ENCODE peak calls at places on chromosomes 6 and 20, in ten cellular contexts. R, O, N, V, B, E, K, F, H and P are unnamed samples.

GRCh38 chr6:44263357-44264100 is 1.8 kb downstream of the NFKBIE start:
- DNase-seq in R (no peak), O (no peak), N (no peak), V (no peak), B (no peak), E (peak; percentile 59), K (no peak), F (no peak), H (no peak), P (no peak)

GRCh38 chr6:63529498-63529897 is 42.8 kb upstream of the LOC128125822 start:
- DNase-seq in R (no peak), O (no peak), N (no peak), V (no peak), B (no peak), E (no peak), K (no peak), F (peak; percentile 7), H (peak; percentile 2), P (no peak)

GRCh38 chr6:105326216-105326615 is 76.7 kb downstream of the PREP start:
- DNase-seq in R (no peak), O (no peak), N (peak; percentile 84), V (no peak), B (no peak), E (no peak), K (no peak), F (no peak), H (peak; percentile 47), P (no peak)

GRCh38 chr6:128266946-128267345 is 253.5 kb downstream of the PTPRK start:
- DNase-seq in R (no peak), O (no peak), N (peak; percentile 24), V (no peak), B (no peak), E (no peak), K (no peak), F (no peak), H (peak; percentile 40), P (no peak)

GRCh38 chr6:5517781-5518180 is 256.5 kb downstream of the FARS2 start:
- DNase-seq in R (no peak), O (no peak), N (no peak), V (no peak), B (no peak), E (no peak), K (no peak), F (peak; percentile 48), H (no peak), P (no peak)

GRCh38 chr6:133503330-133503729 is 262.2 kb downstream of the EYA4 start:
- DNase-seq in R (no peak), O (no peak), N (no peak), V (no peak), B (no peak), E (no peak), K (no peak), F (no peak), H (peak; percentile 21), P (no peak)

GRCh38 chr20:41643504-41643938 is 25.3 kb upstream of the CHD6 start:
- DNase-seq in R (no peak), O (no peak), N (peak; percentile 48), V (no peak), B (no peak), E (no peak), K (peak; percentile 13), F (no peak), H (peak; percentile 38), P (no peak)

GRCh38 chr6:21371676-21372161 is 221.8 kb upstream of the SOX4 start:
- DNase-seq in R (no peak), O (no peak), N (peak; percentile 59), V (no peak), B (no peak), E (no peak), K (no peak), F (no peak), H (peak; percentile 47), P (no peak)

GRCh38 chr6:113954653-113955052 is 16.3 kb downstream of the HDAC2 start:
- DNase-seq in R (no peak), O (no peak), N (no peak), V (no peak), B (no peak), E (no peak), K (no peak), F (no peak), H (no peak), P (no peak)

GRCh38 chr6:102114402-102114801 is 720.9 kb downstream of the GRIK2 start:
- DNase-seq in R (no peak), O (no peak), N (no peak), V (no peak), B (no peak), E (no peak), K (no peak), F (no peak), H (no peak), P (no peak)

GRCh38 chr6:138923561-138923960 is 64.5 kb downstream of the REPS1 start:
- DNase-seq in R (no peak), O (no peak), N (no peak), V (no peak), B (no peak), E (no peak), K (no peak), F (no peak), H (no peak), P (no peak)

GRCh38 chr6:111985202-111985731 is 68.6 kb upstream of the CCN6 start:
- DNase-seq in R (no peak), O (no peak), N (peak; percentile 94), V (no peak), B (peak; percentile 82), E (no peak), K (no peak), F (peak; percentile 26), H (peak; percentile 98), P (no peak)

GRCh38 chr6:42100029-42100901 is 42.2 kb downstream of the C6orf132 start:
- DNase-seq in R (no peak), O (no peak), N (peak; percentile 65), V (no peak), B (peak; percentile 47), E (no peak), K (peak; percentile 5), F (no peak), H (peak; percentile 85), P (no peak)

GRCh38 chr6:168988801-168989200 is 264.8 kb downstream of the THBS2 start:
- DNase-seq in R (no peak), O (no peak), N (peak; percentile 75), V (no peak), B (no peak), E (no peak), K (no peak), F (no peak), H (peak; percentile 42), P (no peak)

GRCh38 chr20:41664584-41664983 is 46.4 kb upstream of the CHD6 start:
- DNase-seq in R (no peak), O (no peak), N (peak; percentile 7), V (no peak), B (peak; percentile 14), E (no peak), K (no peak), F (no peak), H (peak; percentile 23), P (no peak)